ENCODE peak calls at places on chromosomes 6 and 20, in six cellular contexts. One of them, this sample, is unnamed.

GRCh38 chr6:43856005-43856765 is 86.2 kb downstream of the VEGFA start:
- DNase-seq in tibial artery: no peak
- DNase-seq in GM06990: no peak
- DNase-seq in B cell: no peak
- DNase-seq in transverse colon: peak; percentile 41
- DNase-seq in A549: peak; percentile 45
- DNase-seq in this sample: peak; percentile 44

GRCh38 chr20:31710423-31711250 is 12.0 kb downstream of the BCL2L1 start:
- DNase-seq in tibial artery: no peak
- DNase-seq in GM06990: no peak
- DNase-seq in B cell: no peak
- DNase-seq in transverse colon: no peak
- DNase-seq in A549: no peak
- DNase-seq in this sample: no peak

GRCh38 chr20:9392892-9393857 is 121.2 kb upstream of the LAMP5 start:
- DNase-seq in tibial artery: peak; percentile 81
- DNase-seq in GM06990: no peak
- DNase-seq in B cell: no peak
- DNase-seq in transverse colon: peak; percentile 46
- DNase-seq in A549: peak; percentile 73
- DNase-seq in this sample: peak; percentile 68

GRCh38 chr6:107991939-107992560 is 34.0 kb upstream of the SEC63 start:
- DNase-seq in tibial artery: no peak
- DNase-seq in GM06990: no peak
- DNase-seq in B cell: no peak
- DNase-seq in transverse colon: no peak
- DNase-seq in A549: no peak
- DNase-seq in this sample: no peak

GRCh38 chr20:5729348-5729747 is 20.9 kb upstream of the SHLD1 start:
- DNase-seq in tibial artery: no peak
- DNase-seq in GM06990: no peak
- DNase-seq in B cell: no peak
- DNase-seq in transverse colon: no peak
- DNase-seq in A549: no peak
- DNase-seq in this sample: no peak

GRCh38 chr6:96460052-96460700 is 61.4 kb upstream of the UFL1 start:
- DNase-seq in tibial artery: no peak
- DNase-seq in GM06990: no peak
- DNase-seq in B cell: no peak
- DNase-seq in transverse colon: no peak
- DNase-seq in A549: no peak
- DNase-seq in this sample: no peak

GRCh38 chr20:52303281-52303950 is 111.8 kb upstream of the ZFP64 start:
- DNase-seq in tibial artery: no peak
- DNase-seq in GM06990: no peak
- DNase-seq in B cell: no peak
- DNase-seq in transverse colon: no peak
- DNase-seq in A549: no peak
- DNase-seq in this sample: no peak

GRCh38 chr20:47818996-47819609 is 33.8 kb upstream of the SULF2 start:
- DNase-seq in tibial artery: peak; percentile 45
- DNase-seq in GM06990: no peak
- DNase-seq in B cell: peak; percentile 7
- DNase-seq in transverse colon: no peak
- DNase-seq in A549: no peak
- DNase-seq in this sample: no peak

GRCh38 chr6:163808231-163808630 is 393.7 kb downstream of the QKI start:
- DNase-seq in tibial artery: no peak
- DNase-seq in GM06990: no peak
- DNase-seq in B cell: no peak
- DNase-seq in transverse colon: no peak
- DNase-seq in A549: no peak
- DNase-seq in this sample: no peak

GRCh38 chr6:169106176-169106575 is 147.5 kb downstream of the THBS2 start:
- DNase-seq in tibial artery: no peak
- DNase-seq in GM06990: no peak
- DNase-seq in B cell: no peak
- DNase-seq in transverse colon: no peak
- DNase-seq in A549: no peak
- DNase-seq in this sample: no peak

GRCh38 chr20:14919473-14920157 is 582.2 kb upstream of the FLRT3 start:
- DNase-seq in tibial artery: no peak
- DNase-seq in GM06990: no peak
- DNase-seq in B cell: no peak
- DNase-seq in transverse colon: peak; percentile 19
- DNase-seq in A549: no peak
- DNase-seq in this sample: no peak

GRCh38 chr20:63288581-63289251 is 4.3 kb upstream of the COL20A1 start:
- DNase-seq in tibial artery: no peak
- DNase-seq in GM06990: no peak
- DNase-seq in B cell: no peak
- DNase-seq in transverse colon: no peak
- DNase-seq in A549: no peak
- DNase-seq in this sample: no peak

GRCh38 chr6:156557269-156557885 is 219.8 kb upstream of the ARID1B start:
- DNase-seq in tibial artery: no peak
- DNase-seq in GM06990: no peak
- DNase-seq in B cell: no peak
- DNase-seq in transverse colon: no peak
- DNase-seq in A549: no peak
- DNase-seq in this sample: no peak

GRCh38 chr20:52888096-52888495 is 84.1 kb upstream of the TSHZ2 start:
- DNase-seq in tibial artery: no peak
- DNase-seq in GM06990: no peak
- DNase-seq in B cell: no peak
- DNase-seq in transverse colon: no peak
- DNase-seq in A549: no peak
- DNase-seq in this sample: no peak

GRCh38 chr6:156280131-156280530 is 497.0 kb upstream of the ARID1B start:
- DNase-seq in tibial artery: no peak
- DNase-seq in GM06990: no peak
- DNase-seq in B cell: peak; percentile 54
- DNase-seq in transverse colon: no peak
- DNase-seq in A549: no peak
- DNase-seq in this sample: no peak

GRCh38 chr20:51303731-51304670 is 238.5 kb downstream of the NFATC2 start:
- DNase-seq in tibial artery: no peak
- DNase-seq in GM06990: no peak
- DNase-seq in B cell: no peak
- DNase-seq in transverse colon: no peak
- DNase-seq in A549: no peak
- DNase-seq in this sample: no peak

GRCh38 chr20:50146732-50147662 is 6.5 kb downstream of the PEDS1 start:
- DNase-seq in tibial artery: peak; percentile 69
- DNase-seq in GM06990: peak; percentile 63
- DNase-seq in B cell: peak; percentile 78
- DNase-seq in transverse colon: peak; percentile 66
- DNase-seq in A549: no peak
- DNase-seq in this sample: peak; percentile 93

GRCh38 chr6:108805611-108806181 is 42.5 kb upstream of the ARMC2 start:
- DNase-seq in tibial artery: no peak
- DNase-seq in GM06990: peak; percentile 15
- DNase-seq in B cell: no peak
- DNase-seq in transverse colon: no peak
- DNase-seq in A549: no peak
- DNase-seq in this sample: no peak

GRCh38 chr20:22420116-22420598 is 164.2 kb downstream of the FOXA2 start:
- DNase-seq in tibial artery: no peak
- DNase-seq in GM06990: no peak
- DNase-seq in B cell: no peak
- DNase-seq in transverse colon: no peak
- DNase-seq in A549: no peak
- DNase-seq in this sample: no peak

GRCh38 chr6:91490672-91491071 is 903.8 kb upstream of the MAP3K7 start:
- DNase-seq in tibial artery: no peak
- DNase-seq in GM06990: no peak
- DNase-seq in B cell: no peak
- DNase-seq in transverse colon: no peak
- DNase-seq in A549: no peak
- DNase-seq in this sample: no peak

GRCh38 chr6:17418281-17419188 is 25.1 kb downstream of the CAP2 start:
- DNase-seq in tibial artery: no peak
- DNase-seq in GM06990: no peak
- DNase-seq in B cell: no peak
- DNase-seq in transverse colon: no peak
- DNase-seq in A549: no peak
- DNase-seq in this sample: no peak

GRCh38 chr6:89024456-89024855 is 56.1 kb upstream of the PNRC1 start:
- DNase-seq in tibial artery: no peak
- DNase-seq in GM06990: no peak
- DNase-seq in B cell: no peak
- DNase-seq in transverse colon: no peak
- DNase-seq in A549: no peak
- DNase-seq in this sample: no peak

GRCh38 chr20:57647933-57648785 is 27.9 kb upstream of the ZBP1 start:
- DNase-seq in tibial artery: no peak
- DNase-seq in GM06990: no peak
- DNase-seq in B cell: peak; percentile 29
- DNase-seq in transverse colon: no peak
- DNase-seq in A549: peak; percentile 0
- DNase-seq in this sample: no peak

GRCh38 chr6:31769684-31770371 is 7.3 kb downstream of the VWA7 start:
- DNase-seq in tibial artery: peak; percentile 82
- DNase-seq in GM06990: peak; percentile 73
- DNase-seq in B cell: peak; percentile 86
- DNase-seq in transverse colon: peak; percentile 94
- DNase-seq in A549: peak; percentile 81
- DNase-seq in this sample: peak; percentile 74

GRCh38 chr6:108102965-108103364 is 28.4 kb upstream of the OSTM1 start:
- DNase-seq in tibial artery: no peak
- DNase-seq in GM06990: no peak
- DNase-seq in B cell: no peak
- DNase-seq in transverse colon: no peak
- DNase-seq in A549: no peak
- DNase-seq in this sample: no peak

GRCh38 chr20:4282550-4282949 is 267.2 kb upstream of the RNF24 start:
- DNase-seq in tibial artery: no peak
- DNase-seq in GM06990: no peak
- DNase-seq in B cell: no peak
- DNase-seq in transverse colon: no peak
- DNase-seq in A549: no peak
- DNase-seq in this sample: no peak

GRCh38 chr20:19181552-19181951 is 30.9 kb upstream of the SLC24A3 start:
- DNase-seq in tibial artery: no peak
- DNase-seq in GM06990: peak; percentile 37
- DNase-seq in B cell: no peak
- DNase-seq in transverse colon: no peak
- DNase-seq in A549: no peak
- DNase-seq in this sample: no peak

GRCh38 chr20:19185083-19185482 is 27.4 kb upstream of the SLC24A3 start:
- DNase-seq in tibial artery: no peak
- DNase-seq in GM06990: no peak
- DNase-seq in B cell: no peak
- DNase-seq in transverse colon: no peak
- DNase-seq in A549: no peak
- DNase-seq in this sample: no peak
- TF ChIP-seq CTCF in tibial artery: no peak
- TF ChIP-seq CTCF in GM06990: no peak
- TF ChIP-seq CTCF in B cell: no peak
- TF ChIP-seq CTCF in transverse colon: no peak
- TF ChIP-seq CTCF in A549: no peak
- TF ChIP-seq CTCF in this sample: no peak

GRCh38 chr6:30124391-30124790 is 11.5 kb upstream of the TRIM31 start:
- DNase-seq in tibial artery: no peak
- DNase-seq in GM06990: no peak
- DNase-seq in B cell: no peak
- DNase-seq in transverse colon: no peak
- DNase-seq in A549: no peak
- DNase-seq in this sample: no peak

GRCh38 chr6:30129818-30130679 is 5.9 kb upstream of the TRIM40 start:
- DNase-seq in tibial artery: no peak
- DNase-seq in GM06990: no peak
- DNase-seq in B cell: no peak
- DNase-seq in transverse colon: no peak
- DNase-seq in A549: no peak
- DNase-seq in this sample: no peak

GRCh38 chr6:30129270-30129669 is 6.7 kb upstream of the TRIM40 start:
- DNase-seq in tibial artery: no peak
- DNase-seq in GM06990: no peak
- DNase-seq in B cell: no peak
- DNase-seq in transverse colon: no peak
- DNase-seq in A549: no peak
- DNase-seq in this sample: no peak

GRCh38 chr6:30130887-30131862 is 4.8 kb upstream of the TRIM40 start:
- DNase-seq in tibial artery: no peak
- DNase-seq in GM06990: no peak
- DNase-seq in B cell: peak; percentile 80
- DNase-seq in transverse colon: peak; percentile 73
- DNase-seq in A549: peak; percentile 82
- DNase-seq in this sample: peak; percentile 65

DNA sequence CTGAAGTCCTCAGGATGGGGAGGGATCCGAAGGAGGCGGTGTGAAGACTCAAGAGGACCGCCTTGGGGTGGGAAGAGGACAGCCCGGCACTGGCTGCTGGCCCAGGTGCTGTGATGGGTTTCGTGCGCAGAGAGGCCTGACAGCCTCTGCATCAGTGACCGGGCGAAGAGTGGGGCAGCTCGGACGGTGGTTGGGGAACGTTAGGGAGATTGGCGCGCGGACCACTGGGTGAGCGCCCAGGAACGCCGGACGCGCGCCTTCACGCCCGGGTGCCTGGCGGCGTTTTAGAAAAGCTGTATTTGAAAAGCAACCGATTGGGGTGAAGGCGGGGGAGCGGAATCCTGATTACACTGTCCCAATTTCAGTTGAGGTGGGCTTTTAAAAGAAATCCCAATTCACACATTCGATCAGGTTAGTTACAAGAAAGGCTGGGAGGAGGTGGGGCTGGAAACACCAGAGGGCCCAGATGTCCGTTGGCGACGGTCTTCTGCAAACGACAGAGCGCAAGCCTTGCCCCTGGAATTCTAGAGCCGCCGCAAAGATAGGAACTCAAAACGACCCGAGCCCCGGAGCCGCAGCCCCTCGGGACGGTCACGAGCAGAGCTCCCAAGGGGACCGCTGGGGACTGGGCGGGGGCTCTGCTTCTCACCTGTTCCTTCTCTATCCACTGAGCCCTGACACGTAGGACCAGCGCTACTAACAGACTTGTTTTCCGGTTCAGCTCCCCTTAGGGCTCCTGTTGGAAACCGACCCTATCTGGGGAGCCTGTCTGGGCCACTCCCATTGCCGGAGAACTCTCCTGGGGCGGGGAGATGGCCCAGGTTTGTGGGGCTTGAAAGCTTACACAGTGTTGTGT is 8.5 kb upstream of the TRIM40 start:
- DNase-seq in tibial artery: no peak
- DNase-seq in GM06990: no peak
- DNase-seq in B cell: no peak
- DNase-seq in transverse colon: no peak
- DNase-seq in A549: no peak
- DNase-seq in this sample: no peak
- TF ChIP-seq CTCF in tibial artery: no peak
- TF ChIP-seq CTCF in GM06990: no peak
- TF ChIP-seq CTCF in B cell: no peak
- TF ChIP-seq CTCF in transverse colon: no peak
- TF ChIP-seq CTCF in A549: no peak
- TF ChIP-seq CTCF in this sample: no peak

GRCh38 chr20:36546111-36546736 is 4.9 kb downstream of the MYL9 start:
- DNase-seq in tibial artery: peak; percentile 68
- DNase-seq in GM06990: no peak
- DNase-seq in B cell: no peak
- DNase-seq in transverse colon: no peak
- DNase-seq in A549: no peak
- DNase-seq in this sample: no peak
- TF ChIP-seq CTCF in tibial artery: no peak
- TF ChIP-seq CTCF in GM06990: no peak
- TF ChIP-seq CTCF in B cell: no peak
- TF ChIP-seq CTCF in transverse colon: no peak
- TF ChIP-seq CTCF in A549: no peak
- TF ChIP-seq CTCF in this sample: no peak

GRCh38 chr6:161444464-161444863 is 170.6 kb upstream of the AGPAT4 start:
- DNase-seq in tibial artery: no peak
- DNase-seq in GM06990: no peak
- DNase-seq in B cell: no peak
- DNase-seq in transverse colon: no peak
- DNase-seq in A549: no peak
- DNase-seq in this sample: no peak
- TF ChIP-seq CTCF in tibial artery: no peak
- TF ChIP-seq CTCF in GM06990: no peak
- TF ChIP-seq CTCF in B cell: no peak
- TF ChIP-seq CTCF in transverse colon: no peak
- TF ChIP-seq CTCF in A549: no peak
- TF ChIP-seq CTCF in this sample: no peak

This sample was measured in CD14-positive monocyte.